ENCODE peak calls at places on chromosomes 1 and 21, in four cellular contexts. K, A, X and B are unnamed samples.

GRCh38 chr1:182249201-182249676 is 142.4 kb downstream of the GLUL start:
- DNase-seq in K (no peak), A (no peak), X (peak), B (no peak)

GRCh38 chr1:56098956-56099355 is 480.4 kb downstream of the PLPP3 start:
- DNase-seq in K (no peak), A (no peak), X (no peak), B (no peak)

GRCh38 chr1:239353536-239353935 is 32.8 kb upstream of the CHRM3 start:
- DNase-seq in K (no peak), A (no peak), X (no peak), B (no peak)

GRCh38 chr21:35254752-35255138 is 205.6 kb upstream of the RUNX1 start:
- DNase-seq in K (no peak), A (no peak), X (no peak), B (no peak)

GRCh38 chr1:226779536-226779935 is 40.5 kb upstream of the ITPKB start:
- DNase-seq in K (no peak), A (no peak), X (no peak), B (no peak)

GRCh38 chr1:210908257-210908656 is 225.7 kb downstream of the KCNH1 start:
- DNase-seq in K (no peak), A (no peak), X (no peak), B (no peak)

GRCh38 chr1:53141487-53142055 is 867 bp downstream of the SLC1A7 start:
- DNase-seq in K (no peak), A (no peak), X (no peak), B (no peak)

GRCh38 chr1:11046270-11046566 is 821 bp downstream of the MASP2 start:
- DNase-seq in K (no peak), A (no peak), X (no peak), B (peak)

GRCh38 chr1:84936116-84936810 is 43.3 kb upstream of the LPAR3 start:
- DNase-seq in K (no peak), A (peak), X (peak), B (no peak)

GRCh38 chr21:39472786-39473185 is 21.0 kb downstream of the SH3BGR start:
- DNase-seq in K (no peak), A (no peak), X (no peak), B (no peak)

GRCh38 chr1:15400627-15401026 is 9.1 kb upstream of the EFHD2 start:
- DNase-seq in K (no peak), A (no peak), X (no peak), B (no peak)